ENCODE peak calls at places on chromosomes 13 and 19, in nine cellular contexts. One of them, this sample, is unnamed.

GRCh38 chr19:44356383-44357111 is at the start of gene ZNF112:
- DNase-seq in KBM-7: peak
- DNase-seq in astrocyte of the spinal cord: peak
- DNase-seq in T-helper 1 cell: no peak
- DNase-seq in GM04504: peak
- DNase-seq in brain microvascular endothelial cell: peak
- DNase-seq in GM12864: no peak
- DNase-seq in aorta: peak
- DNase-seq in suprapubic skin: peak
- DNase-seq in this sample: peak

GRCh38 chr13:29496241-29496712 is 99.2 kb downstream of the SLC7A1 start:
- DNase-seq in brain microvascular endothelial cell: no peak
- DNase-seq in GM12864: peak
- DNase-seq in GM04504: no peak
- DNase-seq in KBM-7: peak
- DNase-seq in aorta: no peak
- DNase-seq in T-helper 1 cell: no peak
- DNase-seq in suprapubic skin: no peak
- DNase-seq in astrocyte of the spinal cord: no peak
- DNase-seq in this sample: no peak

GRCh38 chr13:112159575-112160547 is 92.9 kb downstream of the SOX1 start:
- DNase-seq in brain microvascular endothelial cell: no peak
- DNase-seq in suprapubic skin: no peak
- DNase-seq in GM12864: no peak
- DNase-seq in T-helper 1 cell: no peak
- DNase-seq in astrocyte of the spinal cord: no peak
- DNase-seq in GM04504: no peak
- DNase-seq in KBM-7: no peak
- DNase-seq in aorta: peak
- DNase-seq in this sample: peak

GRCh38 chr19:29714953-29715694 is at the start of gene C19orf12:
- DNase-seq in KBM-7: peak
- DNase-seq in GM04504: no peak
- DNase-seq in suprapubic skin: no peak
- DNase-seq in astrocyte of the spinal cord: peak
- DNase-seq in T-helper 1 cell: peak
- DNase-seq in aorta: peak
- DNase-seq in brain microvascular endothelial cell: no peak
- DNase-seq in GM12864: no peak
- DNase-seq in this sample: peak

GRCh38 chr13:45231722-45232121 is 30.9 kb upstream of the KCTD4 start:
- DNase-seq in T-helper 1 cell: no peak
- DNase-seq in suprapubic skin: no peak
- DNase-seq in GM12864: no peak
- DNase-seq in aorta: no peak
- DNase-seq in GM04504: no peak
- DNase-seq in brain microvascular endothelial cell: peak
- DNase-seq in KBM-7: no peak
- DNase-seq in astrocyte of the spinal cord: peak
- DNase-seq in this sample: no peak

GRCh38 chr19:6414793-6415591 is 9.6 kb downstream of the KHSRP start:
- DNase-seq in suprapubic skin: no peak
- DNase-seq in KBM-7: no peak
- DNase-seq in GM04504: no peak
- DNase-seq in astrocyte of the spinal cord: no peak
- DNase-seq in GM12864: no peak
- DNase-seq in brain microvascular endothelial cell: no peak
- DNase-seq in T-helper 1 cell: no peak
- DNase-seq in aorta: no peak
- DNase-seq in this sample: no peak

GRCh38 chr19:6091771-6092291 is 18.5 kb downstream of the RFX2 start:
- DNase-seq in KBM-7: no peak
- DNase-seq in aorta: no peak
- DNase-seq in suprapubic skin: no peak
- DNase-seq in astrocyte of the spinal cord: peak
- DNase-seq in GM12864: no peak
- DNase-seq in T-helper 1 cell: no peak
- DNase-seq in brain microvascular endothelial cell: no peak
- DNase-seq in GM04504: no peak
- DNase-seq in this sample: no peak

GRCh38 chr13:100954430-100955361 is 280.1 kb upstream of the TMTC4 start:
- DNase-seq in suprapubic skin: no peak
- DNase-seq in aorta: no peak
- DNase-seq in KBM-7: no peak
- DNase-seq in brain microvascular endothelial cell: peak
- DNase-seq in T-helper 1 cell: no peak
- DNase-seq in astrocyte of the spinal cord: no peak
- DNase-seq in GM04504: no peak
- DNase-seq in GM12864: no peak
- DNase-seq in this sample: no peak

GRCh38 chr19:41845051-41845590 is 279 bp downstream of the DMRTC2 start:
- DNase-seq in T-helper 1 cell: no peak
- DNase-seq in suprapubic skin: no peak
- DNase-seq in brain microvascular endothelial cell: no peak
- DNase-seq in GM04504: no peak
- DNase-seq in KBM-7: no peak
- DNase-seq in GM12864: no peak
- DNase-seq in aorta: no peak
- DNase-seq in astrocyte of the spinal cord: no peak
- DNase-seq in this sample: no peak

GRCh38 chr19:47613165-47614146 is 4.5 kb downstream of the BICRA start:
- DNase-seq in brain microvascular endothelial cell: peak
- DNase-seq in KBM-7: peak
- DNase-seq in T-helper 1 cell: no peak
- DNase-seq in suprapubic skin: no peak
- DNase-seq in GM12864: no peak
- DNase-seq in aorta: peak
- DNase-seq in GM04504: peak
- DNase-seq in astrocyte of the spinal cord: peak
- DNase-seq in this sample: no peak

GRCh38 chr19:56118666-56119584 is 2.2 kb downstream of the ZNF787 start:
- DNase-seq in suprapubic skin: no peak
- DNase-seq in GM04504: no peak
- DNase-seq in astrocyte of the spinal cord: no peak
- DNase-seq in KBM-7: no peak
- DNase-seq in T-helper 1 cell: no peak
- DNase-seq in aorta: no peak
- DNase-seq in GM12864: no peak
- DNase-seq in brain microvascular endothelial cell: no peak
- DNase-seq in this sample: no peak

GRCh38 chr13:99525967-99526366 is 24.7 kb downstream of the TM9SF2 start:
- DNase-seq in suprapubic skin: no peak
- DNase-seq in T-helper 1 cell: no peak
- DNase-seq in astrocyte of the spinal cord: no peak
- DNase-seq in aorta: no peak
- DNase-seq in brain microvascular endothelial cell: no peak
- DNase-seq in GM12864: no peak
- DNase-seq in KBM-7: no peak
- DNase-seq in GM04504: no peak
- DNase-seq in this sample: no peak

GRCh38 chr19:10230904-10231623 is at the start of gene S1PR2:
- DNase-seq in GM04504: no peak
- DNase-seq in GM12864: no peak
- DNase-seq in suprapubic skin: peak
- DNase-seq in brain microvascular endothelial cell: peak
- DNase-seq in astrocyte of the spinal cord: peak
- DNase-seq in aorta: peak
- DNase-seq in T-helper 1 cell: peak
- DNase-seq in KBM-7: peak
- DNase-seq in this sample: peak

GRCh38 chr13:72839831-72840426 is 58.0 kb downstream of the PIBF1 start:
- DNase-seq in GM04504: peak
- DNase-seq in aorta: no peak
- DNase-seq in GM12864: peak
- DNase-seq in T-helper 1 cell: no peak
- DNase-seq in KBM-7: peak
- DNase-seq in brain microvascular endothelial cell: peak
- DNase-seq in suprapubic skin: no peak
- DNase-seq in astrocyte of the spinal cord: peak
- DNase-seq in this sample: no peak

GRCh38 chr13:44280461-44280860 is 93.2 kb upstream of the SERP2 start:
- DNase-seq in GM04504: no peak
- DNase-seq in brain microvascular endothelial cell: peak
- DNase-seq in astrocyte of the spinal cord: peak
- DNase-seq in KBM-7: no peak
- DNase-seq in suprapubic skin: no peak
- DNase-seq in aorta: no peak
- DNase-seq in GM12864: no peak
- DNase-seq in T-helper 1 cell: no peak
- DNase-seq in this sample: no peak

GRCh38 chr19:33248553-33248953 is 22.9 kb upstream of the SLC7A10 start:
- DNase-seq in KBM-7: no peak
- DNase-seq in astrocyte of the spinal cord: no peak
- DNase-seq in GM04504: no peak
- DNase-seq in T-helper 1 cell: no peak
- DNase-seq in GM12864: no peak
- DNase-seq in brain microvascular endothelial cell: no peak
- DNase-seq in aorta: no peak
- DNase-seq in suprapubic skin: no peak
- DNase-seq in this sample: no peak

GRCh38 chr13:28059214-28059613 is 41.2 kb downstream of the FLT3 start:
- DNase-seq in GM04504: no peak
- DNase-seq in T-helper 1 cell: peak
- DNase-seq in aorta: no peak
- DNase-seq in brain microvascular endothelial cell: peak
- DNase-seq in suprapubic skin: no peak
- DNase-seq in KBM-7: peak
- DNase-seq in astrocyte of the spinal cord: no peak
- DNase-seq in GM12864: no peak
- DNase-seq in this sample: no peak

GRCh38 chr19:23049256-23049655 is 46.3 kb upstream of the ZNF728 start:
- DNase-seq in GM04504: no peak
- DNase-seq in astrocyte of the spinal cord: no peak
- DNase-seq in T-helper 1 cell: no peak
- DNase-seq in brain microvascular endothelial cell: no peak
- DNase-seq in suprapubic skin: no peak
- DNase-seq in GM12864: no peak
- DNase-seq in KBM-7: no peak
- DNase-seq in aorta: no peak
- DNase-seq in this sample: no peak

GRCh38 chr19:38039966-38040365 is 133.0 kb downstream of the SIPA1L3 start:
- DNase-seq in brain microvascular endothelial cell: peak
- DNase-seq in suprapubic skin: no peak
- DNase-seq in GM12864: no peak
- DNase-seq in GM04504: peak
- DNase-seq in T-helper 1 cell: no peak
- DNase-seq in aorta: peak
- DNase-seq in astrocyte of the spinal cord: peak
- DNase-seq in KBM-7: no peak
- DNase-seq in this sample: no peak

GRCh38 chr13:47332149-47332548 is 435.3 kb upstream of the HTR2A start:
- DNase-seq in GM12864: no peak
- DNase-seq in suprapubic skin: no peak
- DNase-seq in KBM-7: no peak
- DNase-seq in aorta: no peak
- DNase-seq in brain microvascular endothelial cell: no peak
- DNase-seq in T-helper 1 cell: no peak
- DNase-seq in astrocyte of the spinal cord: peak
- DNase-seq in GM04504: no peak
- DNase-seq in this sample: no peak

GRCh38 chr19:1467228-1467511 is 11.8 kb downstream of the C19orf25 start:
- DNase-seq in astrocyte of the spinal cord: no peak
- DNase-seq in GM12864: no peak
- DNase-seq in GM04504: no peak
- DNase-seq in aorta: no peak
- DNase-seq in T-helper 1 cell: no peak
- DNase-seq in brain microvascular endothelial cell: no peak
- DNase-seq in KBM-7: no peak
- DNase-seq in suprapubic skin: no peak
- DNase-seq in this sample: no peak

GRCh38 chr19:29517412-29517811 is 8.4 kb upstream of the VSTM2B start:
- DNase-seq in brain microvascular endothelial cell: no peak
- DNase-seq in suprapubic skin: no peak
- DNase-seq in astrocyte of the spinal cord: no peak
- DNase-seq in aorta: peak
- DNase-seq in T-helper 1 cell: no peak
- DNase-seq in GM04504: no peak
- DNase-seq in GM12864: no peak
- DNase-seq in KBM-7: no peak
- DNase-seq in this sample: no peak

GRCh38 chr13:61664821-61665705 is 249.4 kb upstream of the PCDH20 start:
- DNase-seq in brain microvascular endothelial cell: no peak
- DNase-seq in GM04504: no peak
- DNase-seq in suprapubic skin: no peak
- DNase-seq in KBM-7: no peak
- DNase-seq in GM12864: no peak
- DNase-seq in astrocyte of the spinal cord: peak
- DNase-seq in T-helper 1 cell: no peak
- DNase-seq in aorta: no peak
- DNase-seq in this sample: no peak

GRCh38 chr19:50842130-50842529 is 8.8 kb upstream of the KLK15 start:
- DNase-seq in GM12864: no peak
- DNase-seq in KBM-7: no peak
- DNase-seq in T-helper 1 cell: no peak
- DNase-seq in astrocyte of the spinal cord: no peak
- DNase-seq in brain microvascular endothelial cell: no peak
- DNase-seq in GM04504: no peak
- DNase-seq in suprapubic skin: no peak
- DNase-seq in aorta: no peak
- DNase-seq in this sample: no peak

GRCh38 chr13:114043421-114044053 is 69.7 kb upstream of the C13orf46 start:
- DNase-seq in suprapubic skin: peak
- DNase-seq in aorta: no peak
- DNase-seq in GM12864: no peak
- DNase-seq in brain microvascular endothelial cell: peak
- DNase-seq in KBM-7: peak
- DNase-seq in T-helper 1 cell: no peak
- DNase-seq in GM04504: peak
- DNase-seq in astrocyte of the spinal cord: peak
- DNase-seq in this sample: peak